ENCODE peak calls at places on chromosomes 13 and 19, in seven cellular contexts. M, P, C, V, R, F and L are unnamed samples.

GRCh38 chr19:33114302-33114701 is 17.6 kb upstream of the WDR88 start:
- DNase-seq in M (no peak), P (no peak), C (no peak), V (no peak), R (no peak), F (no peak), L (no peak)

GRCh38 chr13:48155850-48156249 is 60.9 kb upstream of the MED4 start:
- DNase-seq in M (no peak), P (no peak), C (no peak), V (no peak), R (peak), F (peak), L (peak)

GRCh38 chr13:19181621-19182485 is at the start of gene TUBA3C:
- DNase-seq in M (no peak), P (no peak), C (no peak), V (no peak), R (no peak), F (no peak), L (no peak)

GRCh38 chr19:1512671-1513491 is at the start of gene ADAMTSL5:
- DNase-seq in M (peak), P (peak), C (peak), V (peak), R (peak), F (peak), L (peak)

GRCh38 chr19:34457446-34457845 is 24.1 kb upstream of the WTIP start:
- DNase-seq in M (no peak), P (no peak), C (no peak), V (no peak), R (no peak), F (no peak), L (no peak)

GRCh38 chr19:38682195-38682867 is 34.9 kb downstream of the ACTN4 start:
- DNase-seq in M (no peak), P (no peak), C (no peak), V (no peak), R (no peak), F (no peak), L (no peak)

GRCh38 chr19:43595605-43595998 is 332 bp downstream of the IRGQ start:
- DNase-seq in M (no peak), P (no peak), C (no peak), V (no peak), R (no peak), F (no peak), L (no peak)

GRCh38 chr13:33116321-33117010 is 100.2 kb downstream of the KL start:
- DNase-seq in M (no peak), P (no peak), C (no peak), V (no peak), R (no peak), F (no peak), L (no peak)

GRCh38 chr13:99122171-99122570 is 78.5 kb upstream of the UBAC2 start:
- DNase-seq in M (no peak), P (no peak), C (no peak), V (no peak), R (no peak), F (no peak), L (no peak)

GRCh38 chr13:40130871-40131636 is 475.6 kb downstream of the COG6 start:
- DNase-seq in M (no peak), P (no peak), C (no peak), V (no peak), R (peak), F (peak), L (peak)

GRCh38 chr13:105144020-105144419 is 1391.4 kb downstream of the EFNB2 start:
- DNase-seq in M (no peak), P (peak), C (no peak), V (no peak), R (no peak), F (peak), L (no peak)

GRCh38 chr19:55585658-55586339 is 5.2 kb upstream of the ZNF579 start:
- DNase-seq in M (peak), P (peak), C (peak), V (peak), R (peak), F (peak), L (peak)

GRCh38 chr19:39212377-39212742 is 8.3 kb upstream of the SYCN start:
- DNase-seq in M (no peak), P (peak), C (no peak), V (no peak), R (peak), F (peak), L (peak)

GRCh38 chr13:79723462-79724116 is 242.6 kb downstream of the NDFIP2 start:
- DNase-seq in M (peak), P (no peak), C (no peak), V (peak), R (no peak), F (no peak), L (no peak)

GRCh38 chr13:87893186-87893585 is 222.0 kb downstream of the SLITRK5 start:
- DNase-seq in M (no peak), P (no peak), C (no peak), V (no peak), R (no peak), F (no peak), L (no peak)

GRCh38 chr13:29546662-29547061 is 48.8 kb downstream of the SLC7A1 start:
- DNase-seq in M (no peak), P (no peak), C (no peak), V (no peak), R (no peak), F (no peak), L (no peak)

GRCh38 chr19:34254552-34255432 is at the start of gene GARRE1:
- DNase-seq in M (peak), P (peak), C (peak), V (peak), R (no peak), F (peak), L (no peak)

GRCh38 chr13:87331178-87331577 is 340.0 kb upstream of the SLITRK5 start:
- DNase-seq in M (no peak), P (no peak), C (no peak), V (peak), R (no peak), F (no peak), L (no peak)

GRCh38 chr19:19568802-19569756 is 31.0 kb downstream of the CILP2 start:
- DNase-seq in M (no peak), P (no peak), C (no peak), V (no peak), R (peak), F (no peak), L (peak)

GRCh38 chr19:4443966-4444764 is 13.4 kb downstream of the UBXN6 start:
- DNase-seq in M (no peak), P (no peak), C (no peak), V (no peak), R (no peak), F (no peak), L (no peak)

GRCh38 chr19:45467456-45468158 is at the start of gene FOSB:
- DNase-seq in M (peak), P (peak), C (peak), V (peak), R (peak), F (peak), L (peak)

GRCh38 chr13:42548731-42549554 is 25.0 kb upstream of the TNFSF11 start:
- DNase-seq in M (no peak), P (no peak), C (no peak), V (peak), R (peak), F (peak), L (peak)

GRCh38 chr13:77218274-77218673 is 108.6 kb downstream of the MYCBP2 start:
- DNase-seq in M (no peak), P (no peak), C (no peak), V (no peak), R (no peak), F (no peak), L (no peak)

GRCh38 chr13:71320452-71320851 is 546.6 kb downstream of the DACH1 start:
- DNase-seq in M (peak), P (peak), C (no peak), V (no peak), R (peak), F (peak), L (no peak)

GRCh38 chr19:40365613-40366401 is 17.3 kb downstream of the PLD3 start:
- DNase-seq in M (peak), P (peak), C (peak), V (peak), R (peak), F (peak), L (peak)

GRCh38 chr19:46196410-46197124 is 33.0 kb upstream of the IGFL1 start:
- DNase-seq in M (no peak), P (no peak), C (no peak), V (no peak), R (no peak), F (no peak), L (no peak)

GRCh38 chr13:106597190-106597589 is 29.3 kb upstream of the ARGLU1 start:
- DNase-seq in M (no peak), P (no peak), C (no peak), V (peak), R (peak), F (no peak), L (peak)

GRCh38 chr13:107373551-107373950 is 805.6 kb upstream of the ARGLU1 start:
- DNase-seq in M (peak), P (peak), C (no peak), V (no peak), R (peak), F (peak), L (peak)

GRCh38 chr13:67281476-67281875 is 51.3 kb upstream of the PCDH9 start:
- DNase-seq in M (no peak), P (no peak), C (no peak), V (no peak), R (no peak), F (no peak), L (no peak)

GRCh38 chr13:63696055-63696454 is 2280.4 kb upstream of the PCDH20 start:
- DNase-seq in M (no peak), P (no peak), C (no peak), V (no peak), R (no peak), F (no peak), L (peak)

GRCh38 chr13:43522788-43523187 is 264.0 kb downstream of the ENOX1 start:
- DNase-seq in M (no peak), P (no peak), C (no peak), V (no peak), R (peak), F (no peak), L (peak)

GRCh38 chr13:23579886-23580706 is 9.9 kb downstream of the TNFRSF19 start:
- DNase-seq in M (peak), P (peak), C (no peak), V (no peak), R (peak), F (no peak), L (no peak)

GRCh38 chr13:20492641-20493040 is 33.0 kb downstream of the CRYL1 start:
- DNase-seq in M (peak), P (peak), C (no peak), V (no peak), R (peak), F (peak), L (peak)

GRCh38 chr13:50170447-50171037 is 155.3 kb downstream of the KCNRG start:
- DNase-seq in M (no peak), P (no peak), C (no peak), V (no peak), R (peak), F (peak), L (peak)

GRCh38 chr13:112818698-112819045 is 128.8 kb downstream of the ATP11A start:
- DNase-seq in M (no peak), P (no peak), C (no peak), V (no peak), R (no peak), F (no peak), L (no peak)

GRCh38 chr13:112820318-112820717 is 130.5 kb downstream of the ATP11A start:
- DNase-seq in M (no peak), P (no peak), C (no peak), V (no peak), R (no peak), F (no peak), L (no peak)

GRCh38 chr13:112819111-112819510 is 129.3 kb downstream of the ATP11A start:
- DNase-seq in M (no peak), P (no peak), C (no peak), V (no peak), R (no peak), F (no peak), L (no peak)

GRCh38 chr13:112818040-112818697 is 128.3 kb downstream of the ATP11A start:
- DNase-seq in M (no peak), P (no peak), C (no peak), V (no peak), R (no peak), F (no peak), L (no peak)

DNA sequence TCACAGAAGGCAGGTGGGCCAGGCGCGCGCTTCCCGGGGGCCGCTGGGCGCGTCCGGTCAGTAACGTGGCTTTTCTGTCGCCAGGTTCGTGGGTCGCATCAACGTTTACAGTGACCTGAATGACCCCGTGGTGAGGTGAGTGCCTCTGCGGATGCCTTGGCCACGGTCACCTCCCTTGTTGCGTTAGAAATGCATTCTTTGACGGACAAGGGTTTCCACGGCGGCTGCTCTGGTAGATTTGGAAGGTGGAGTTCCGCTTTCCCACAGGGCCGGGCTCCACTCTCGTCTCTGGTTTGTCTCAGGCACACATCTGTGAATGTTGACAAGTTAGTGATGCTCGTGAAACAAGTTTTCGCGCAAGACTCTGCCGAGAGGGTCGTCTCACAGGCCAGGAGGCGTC is 130.0 kb downstream of the ATP11A start:
- DNase-seq in M (peak), P (no peak), C (no peak), V (no peak), R (no peak), F (no peak), L (no peak)
- H3K4me3 ChIP-seq in M (no peak), P (no peak), C (no peak), V (no peak), R (no peak), F (no peak), L (no peak)

DNA sequence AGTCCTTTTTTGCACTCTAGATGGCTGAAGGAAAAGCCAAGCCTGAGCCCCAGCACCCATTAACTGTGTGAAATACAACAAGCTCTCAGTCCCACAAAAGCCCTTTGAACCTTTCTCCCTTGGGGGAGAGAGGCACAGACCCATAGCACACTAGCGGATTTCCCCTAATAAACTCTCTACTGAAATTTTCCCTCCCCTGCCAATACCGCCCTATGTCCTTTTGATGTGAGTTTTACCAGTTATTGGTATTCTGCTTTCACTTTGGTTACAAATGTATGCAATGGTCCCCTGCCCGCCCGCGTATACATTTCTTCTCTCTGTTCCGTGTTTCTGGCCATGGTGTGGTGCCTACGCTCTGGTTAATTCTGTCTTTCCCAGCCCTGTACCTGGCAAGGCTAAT is 54.0 kb upstream of the MYO16 start:
- DNase-seq in M (no peak), P (no peak), C (no peak), V (no peak), R (no peak), F (no peak), L (no peak)
- H3K4me3 ChIP-seq in M (no peak), P (no peak), C (no peak), V (no peak), R (no peak), F (no peak), L (no peak)

DNA sequence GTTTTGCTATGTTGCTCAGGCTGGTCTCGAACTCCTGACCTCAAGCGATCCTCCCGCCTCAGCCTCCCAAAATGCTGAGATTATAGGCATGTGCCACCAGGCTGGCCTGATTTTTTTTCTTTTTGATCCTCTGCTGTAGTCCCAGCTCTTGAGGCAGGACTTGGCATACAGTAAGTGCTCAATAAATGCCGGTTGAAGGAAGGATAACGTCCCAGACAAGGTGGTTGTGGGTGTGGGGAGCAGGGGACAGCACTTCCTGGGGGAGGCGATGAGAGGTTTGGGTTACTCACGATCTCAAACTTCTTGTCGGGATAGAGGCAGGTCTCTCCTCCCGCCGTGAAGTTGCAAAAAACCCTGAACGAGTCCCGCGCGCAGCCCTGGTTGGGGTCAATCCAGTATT is 29.7 kb upstream of the OLFM2 start:
- DNase-seq in M (no peak), P (no peak), C (no peak), V (no peak), R (no peak), F (no peak), L (no peak)
- H3K4me3 ChIP-seq in M (no peak), P (peak), C (no peak), V (no peak), R (no peak), F (no peak), L (no peak)

GRCh38 chr19:17172624-17173345 is 42.4 kb upstream of the USE1 start:
- DNase-seq in M (no peak), P (no peak), C (no peak), V (no peak), R (no peak), F (no peak), L (no peak)

GRCh38 chr19:17171874-17172273 is 43.3 kb upstream of the USE1 start:
- DNase-seq in M (no peak), P (no peak), C (no peak), V (no peak), R (no peak), F (no peak), L (no peak)

GRCh38 chr19:17165715-17166114 is 49.4 kb upstream of the USE1 start:
- DNase-seq in M (no peak), P (no peak), C (no peak), V (no peak), R (no peak), F (no peak), L (no peak)

DNA sequence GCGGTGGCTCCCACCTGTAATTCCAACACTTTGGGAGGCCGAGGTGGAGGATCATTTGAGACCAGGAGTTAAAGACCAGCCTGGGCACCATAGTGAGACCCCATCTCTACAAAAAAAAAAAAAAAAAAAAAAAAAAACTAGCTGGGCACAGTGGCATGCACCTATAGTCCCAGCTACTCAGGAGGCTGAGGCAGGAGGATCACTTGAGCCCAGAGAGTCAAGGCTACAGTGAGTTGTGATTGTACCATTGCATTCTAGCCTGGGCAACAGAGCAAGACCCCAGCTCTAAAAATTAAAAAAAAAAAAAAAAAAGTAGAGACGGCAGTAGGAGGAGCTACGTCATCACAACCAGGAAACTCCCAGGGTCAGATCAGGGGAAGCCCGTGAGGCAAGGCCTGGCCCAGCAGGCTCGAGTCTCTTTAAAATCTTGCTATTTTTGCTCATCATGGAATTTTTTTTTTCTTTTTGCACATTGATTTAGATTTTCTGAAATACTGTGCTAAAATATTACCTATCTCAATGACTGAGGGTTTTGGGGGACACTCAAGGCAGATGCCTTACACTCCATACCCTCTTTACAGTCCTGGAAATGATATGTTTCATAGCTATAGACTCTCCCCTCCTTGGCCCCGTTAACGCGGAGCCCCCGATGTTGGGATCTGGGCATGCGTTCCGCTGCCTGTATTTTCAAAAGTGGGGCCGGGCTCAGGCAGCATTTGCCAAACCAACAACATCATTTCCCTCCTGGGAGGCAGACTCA is 44.4 kb upstream of the USE1 start:
- DNase-seq in M (no peak), P (no peak), C (no peak), V (no peak), R (peak), F (no peak), L (no peak)
- H3K4me3 ChIP-seq in M (no peak), P (no peak), C (no peak), V (no peak), R (no peak), F (no peak), L (no peak)

GRCh38 chr19:50330365-50331078 is 1.3 kb upstream of the KCNC3 start:
- DNase-seq in M (peak), P (peak), C (peak), V (peak), R (peak), F (peak), L (no peak)
- H3K4me3 ChIP-seq in M (peak), P (peak), C (no peak), V (peak), R (no peak), F (no peak), L (no peak)

GRCh38 chr13:112895521-112896465 is 73.2 kb upstream of the MCF2L start:
- DNase-seq in M (no peak), P (no peak), C (peak), V (no peak), R (no peak), F (no peak), L (no peak)
- H3K4me3 ChIP-seq in M (no peak), P (peak), C (no peak), V (no peak), R (no peak), F (no peak), L (no peak)

GRCh38 chr19:7068599-7068998 is 904 bp upstream of the ZNF557 start:
- DNase-seq in M (no peak), P (no peak), C (no peak), V (no peak), R (no peak), F (no peak), L (no peak)
- H3K4me3 ChIP-seq in M (no peak), P (peak), C (no peak), V (no peak), R (no peak), F (peak), L (no peak)

GRCh38 chr13:25170554-25171107 is 1.5 kb downstream of the AMER2 start:
- DNase-seq in M (peak), P (peak), C (no peak), V (no peak), R (no peak), F (no peak), L (no peak)
- H3K4me3 ChIP-seq in M (peak), P (peak), C (no peak), V (no peak), R (no peak), F (no peak), L (no peak)